ENCODE peak calls at places on chromosomes 5 and 9, in five cellular contexts. One of them, this sample, is unnamed.

GRCh38 chr5:98341038-98341710 is 432.3 kb upstream of the RGMB start:
- DNase-seq in lower lobe of right lung: no peak
- DNase-seq in AG04450: peak
- DNase-seq in nephron progenitor cell: no peak
- DNase-seq in BE2C: no peak
- DNase-seq in this sample: no peak

GRCh38 chr5:142512041-142512679 is 173.7 kb downstream of the FGF1 start:
- DNase-seq in lower lobe of right lung: no peak
- DNase-seq in AG04450: no peak
- DNase-seq in nephron progenitor cell: no peak
- DNase-seq in BE2C: no peak
- DNase-seq in this sample: no peak

GRCh38 chr9:28155671-28156070 is 582.4 kb upstream of the C9orf72 start:
- DNase-seq in lower lobe of right lung: no peak
- DNase-seq in AG04450: no peak
- DNase-seq in nephron progenitor cell: no peak
- DNase-seq in BE2C: no peak
- DNase-seq in this sample: no peak

GRCh38 chr5:105963856-105964255 is 1706.9 kb downstream of the EFNA5 start:
- DNase-seq in lower lobe of right lung: no peak
- DNase-seq in AG04450: no peak
- DNase-seq in nephron progenitor cell: no peak
- DNase-seq in BE2C: no peak
- DNase-seq in this sample: no peak

GRCh38 chr9:96140401-96141180 is 161.4 kb downstream of the HSD17B3 start:
- DNase-seq in lower lobe of right lung: no peak
- DNase-seq in AG04450: no peak
- DNase-seq in nephron progenitor cell: peak
- DNase-seq in BE2C: no peak
- DNase-seq in this sample: no peak

GRCh38 chr9:94882953-94883641 is 156.6 kb downstream of the AOPEP start:
- DNase-seq in lower lobe of right lung: no peak
- DNase-seq in AG04450: no peak
- DNase-seq in nephron progenitor cell: no peak
- DNase-seq in BE2C: no peak
- DNase-seq in this sample: no peak

GRCh38 chr9:88801214-88801796 is 190.0 kb upstream of the S1PR3 start:
- DNase-seq in lower lobe of right lung: no peak
- DNase-seq in AG04450: no peak
- DNase-seq in nephron progenitor cell: no peak
- DNase-seq in BE2C: no peak
- DNase-seq in this sample: no peak

GRCh38 chr5:72812483-72812882 is 4.0 kb upstream of the TNPO1 start:
- DNase-seq in lower lobe of right lung: no peak
- DNase-seq in AG04450: no peak
- DNase-seq in nephron progenitor cell: no peak
- DNase-seq in BE2C: no peak
- DNase-seq in this sample: no peak

GRCh38 chr9:126985870-126986498 is 71.4 kb downstream of the RALGPS1 start:
- DNase-seq in lower lobe of right lung: peak
- DNase-seq in AG04450: no peak
- DNase-seq in nephron progenitor cell: no peak
- DNase-seq in BE2C: no peak
- DNase-seq in this sample: no peak

GRCh38 chr9:130847306-130848217 is 12.5 kb downstream of the ABL1 start:
- DNase-seq in lower lobe of right lung: no peak
- DNase-seq in AG04450: peak
- DNase-seq in nephron progenitor cell: no peak
- DNase-seq in BE2C: peak
- DNase-seq in this sample: no peak

GRCh38 chr5:126508251-126508961 is 85.2 kb downstream of the GRAMD2B start:
- DNase-seq in lower lobe of right lung: no peak
- DNase-seq in AG04450: no peak
- DNase-seq in nephron progenitor cell: no peak
- DNase-seq in BE2C: no peak
- DNase-seq in this sample: no peak

GRCh38 chr9:125878241-125878640 is 131.1 kb downstream of the PBX3 start:
- DNase-seq in lower lobe of right lung: no peak
- DNase-seq in AG04450: no peak
- DNase-seq in nephron progenitor cell: no peak
- DNase-seq in BE2C: no peak
- DNase-seq in this sample: no peak

GRCh38 chr9:122366074-122366672 is 4.7 kb upstream of the PTGS1 start:
- DNase-seq in lower lobe of right lung: no peak
- DNase-seq in AG04450: no peak
- DNase-seq in nephron progenitor cell: no peak
- DNase-seq in BE2C: no peak
- DNase-seq in this sample: no peak

GRCh38 chr9:117860849-117861248 is 156.6 kb downstream of the TLR4 start:
- DNase-seq in lower lobe of right lung: no peak
- DNase-seq in AG04450: no peak
- DNase-seq in nephron progenitor cell: no peak
- DNase-seq in BE2C: no peak
- DNase-seq in this sample: no peak

GRCh38 chr5:131381011-131381410 is 117.2 kb downstream of the CDC42SE2 start:
- DNase-seq in lower lobe of right lung: no peak
- DNase-seq in AG04450: no peak
- DNase-seq in nephron progenitor cell: no peak
- DNase-seq in BE2C: no peak
- DNase-seq in this sample: no peak

GRCh38 chr9:98860871-98861293 is 53.4 kb downstream of the GALNT12 start:
- DNase-seq in lower lobe of right lung: no peak
- DNase-seq in AG04450: peak
- DNase-seq in nephron progenitor cell: no peak
- DNase-seq in BE2C: no peak
- DNase-seq in this sample: no peak

GRCh38 chr5:74017112-74017511 is 391.1 kb downstream of the ARHGEF28 start:
- DNase-seq in lower lobe of right lung: no peak
- DNase-seq in AG04450: no peak
- DNase-seq in nephron progenitor cell: no peak
- DNase-seq in BE2C: no peak
- DNase-seq in this sample: no peak

DNA sequence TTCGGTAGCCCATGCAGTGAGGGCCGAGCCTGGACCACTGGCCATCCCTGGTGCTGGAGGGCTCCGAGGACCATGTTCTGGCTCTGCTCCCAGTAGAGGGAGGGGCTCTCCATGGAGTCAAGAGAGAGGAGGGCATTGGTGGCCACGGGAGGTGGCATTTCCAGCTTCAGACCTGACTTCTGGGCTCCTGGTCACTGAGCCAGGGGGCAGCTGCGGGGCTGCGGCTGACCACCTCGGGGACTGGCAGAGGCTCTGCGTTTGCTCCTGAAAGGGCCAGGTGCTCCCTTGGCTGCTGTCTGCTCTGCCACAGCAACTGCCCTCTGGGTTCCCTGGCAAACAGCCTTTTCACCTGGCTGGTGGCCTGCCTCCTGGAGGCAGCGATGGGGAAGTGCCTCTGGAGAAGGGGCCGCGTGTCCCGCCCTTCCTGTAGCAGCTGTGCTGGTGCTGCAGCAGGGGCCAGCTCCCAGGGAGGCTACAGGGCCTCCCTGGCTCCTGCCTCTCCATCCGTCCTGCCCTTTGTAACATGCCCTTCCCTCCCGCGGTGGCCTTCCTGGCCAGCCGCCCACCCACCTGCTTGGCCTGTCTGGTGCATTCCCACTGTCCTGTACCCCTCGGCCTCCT is 144.6 kb downstream of the CACNA1B start:
- DNase-seq in lower lobe of right lung: peak
- DNase-seq in AG04450: no peak
- DNase-seq in nephron progenitor cell: peak
- DNase-seq in BE2C: no peak
- DNase-seq in this sample: no peak
- TF ChIP-seq CTCF in lower lobe of right lung: no peak
- TF ChIP-seq CTCF in AG04450: no peak
- TF ChIP-seq CTCF in nephron progenitor cell: peak
- TF ChIP-seq CTCF in BE2C: no peak
- TF ChIP-seq CTCF in this sample: peak

GRCh38 chr5:167964529-167964928 is 326.9 kb upstream of the WWC1 start:
- DNase-seq in lower lobe of right lung: no peak
- DNase-seq in AG04450: no peak
- DNase-seq in nephron progenitor cell: no peak
- DNase-seq in BE2C: no peak
- DNase-seq in this sample: no peak
- TF ChIP-seq CTCF in lower lobe of right lung: no peak
- TF ChIP-seq CTCF in AG04450: peak
- TF ChIP-seq CTCF in nephron progenitor cell: peak
- TF ChIP-seq CTCF in BE2C: peak
- TF ChIP-seq CTCF in this sample: peak

GRCh38 chr5:65762234-65762633 is 40.2 kb downstream of the NLN start:
- DNase-seq in lower lobe of right lung: no peak
- DNase-seq in AG04450: no peak
- DNase-seq in nephron progenitor cell: no peak
- DNase-seq in BE2C: no peak
- DNase-seq in this sample: no peak

GRCh38 chr5:65758546-65759144 is 36.6 kb downstream of the NLN start:
- DNase-seq in lower lobe of right lung: no peak
- DNase-seq in AG04450: no peak
- DNase-seq in nephron progenitor cell: no peak
- DNase-seq in BE2C: no peak
- DNase-seq in this sample: no peak

GRCh38 chr5:65765582-65765981 is 43.6 kb downstream of the NLN start:
- DNase-seq in lower lobe of right lung: no peak
- DNase-seq in AG04450: no peak
- DNase-seq in nephron progenitor cell: no peak
- DNase-seq in BE2C: no peak
- DNase-seq in this sample: no peak

GRCh38 chr5:65766159-65766558 is 44.2 kb downstream of the NLN start:
- DNase-seq in lower lobe of right lung: no peak
- DNase-seq in AG04450: no peak
- DNase-seq in nephron progenitor cell: no peak
- DNase-seq in BE2C: no peak
- DNase-seq in this sample: no peak

DNA sequence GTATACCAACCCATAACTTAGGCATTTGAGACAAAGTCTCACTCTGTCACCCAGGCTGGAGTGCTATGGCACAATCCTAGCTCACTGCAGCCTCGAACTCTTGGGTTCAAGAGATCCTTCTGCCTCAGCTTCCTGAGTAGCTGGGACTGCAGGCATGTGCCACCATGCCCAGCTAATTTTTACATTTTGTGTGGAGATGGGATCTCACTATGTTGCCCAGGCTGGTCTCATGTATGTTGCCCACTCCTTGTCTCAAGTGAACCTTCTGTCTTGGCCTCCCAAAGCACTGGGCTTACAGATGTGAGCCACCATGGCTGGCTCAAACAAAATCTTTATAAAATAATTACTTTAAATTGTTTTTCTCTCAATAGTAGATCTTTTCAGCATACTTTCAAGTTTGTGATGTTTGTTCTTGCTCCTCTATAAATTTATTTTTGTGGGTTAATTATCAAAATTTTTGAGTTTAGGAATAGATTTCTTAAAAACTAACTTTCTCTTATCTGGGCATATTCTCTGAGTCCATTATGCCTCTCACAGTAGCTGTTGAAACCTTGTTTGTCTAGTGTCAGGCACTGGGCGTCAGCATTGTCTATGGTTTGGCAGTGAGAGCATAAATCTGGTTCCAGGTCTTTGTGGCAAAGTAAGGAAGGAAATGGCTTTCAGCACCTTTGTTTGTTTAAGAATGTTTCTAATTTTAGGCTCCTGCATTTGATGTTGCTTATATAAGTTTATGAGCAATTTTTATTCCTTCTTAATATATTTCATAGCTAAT is 38.7 kb downstream of the NLN start:
- DNase-seq in lower lobe of right lung: no peak
- DNase-seq in AG04450: no peak
- DNase-seq in nephron progenitor cell: no peak
- DNase-seq in BE2C: no peak
- DNase-seq in this sample: no peak
- TF ChIP-seq CTCF in lower lobe of right lung: peak
- TF ChIP-seq CTCF in AG04450: peak
- TF ChIP-seq CTCF in nephron progenitor cell: no peak
- TF ChIP-seq CTCF in BE2C: no peak
- TF ChIP-seq CTCF in this sample: no peak

DNA sequence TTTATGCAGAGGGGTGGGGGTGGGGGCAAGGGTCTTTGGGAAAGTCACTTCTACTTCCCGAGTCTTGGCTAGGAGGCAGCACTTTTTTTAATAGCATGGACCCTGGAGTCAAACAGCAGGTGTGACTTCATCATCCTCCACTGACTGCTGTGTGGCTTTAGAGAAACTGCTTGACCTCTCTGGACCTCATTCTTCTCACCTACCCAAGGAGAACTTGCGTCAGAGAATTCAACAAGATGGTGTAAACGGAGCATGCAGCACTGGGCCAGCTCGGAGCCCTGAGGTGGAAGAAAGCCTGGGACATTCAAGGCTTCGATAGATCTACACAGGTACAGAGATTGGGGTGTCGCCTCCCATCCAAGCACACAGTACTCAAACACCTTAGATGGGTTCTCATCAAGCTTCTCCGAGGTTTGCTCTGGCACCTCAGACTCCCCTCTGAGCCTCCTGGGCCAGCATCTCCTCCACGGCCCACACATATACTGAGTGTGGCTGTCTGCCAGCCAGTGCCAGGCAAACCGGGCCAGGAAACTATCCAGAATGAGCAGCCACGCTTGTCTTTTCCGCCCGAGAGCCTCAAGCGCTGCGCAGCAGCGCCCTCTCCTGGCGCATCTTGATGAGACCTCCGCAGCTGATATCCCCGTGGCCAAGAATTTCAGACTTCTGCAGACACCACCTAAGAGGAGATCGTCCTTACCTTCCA is 4.6 kb upstream of the SLC25A48 start:
- DNase-seq in lower lobe of right lung: peak
- DNase-seq in AG04450: no peak
- DNase-seq in nephron progenitor cell: peak
- DNase-seq in BE2C: peak
- DNase-seq in this sample: peak
- TF ChIP-seq CTCF in lower lobe of right lung: peak
- TF ChIP-seq CTCF in AG04450: peak
- TF ChIP-seq CTCF in nephron progenitor cell: peak
- TF ChIP-seq CTCF in BE2C: peak
- TF ChIP-seq CTCF in this sample: peak

DNA sequence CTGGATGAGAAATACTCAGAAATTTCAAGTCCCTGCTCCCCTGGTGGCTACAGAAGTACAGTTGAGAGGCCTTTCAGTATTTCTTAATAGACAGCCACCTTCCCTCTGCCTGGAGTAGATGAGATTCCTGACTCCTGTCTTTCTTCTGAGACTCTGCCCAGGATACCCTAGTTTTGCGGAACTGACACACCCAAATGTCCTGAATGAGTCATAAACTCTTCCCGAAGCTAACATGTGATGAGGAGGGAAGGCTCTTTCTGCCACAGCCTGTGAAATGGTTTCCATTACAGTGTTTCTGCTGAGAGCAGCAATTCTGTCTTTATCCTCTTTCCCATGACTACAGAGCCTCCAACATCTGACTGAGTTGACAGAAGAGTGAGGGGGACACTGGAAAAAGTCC is 52.7 kb upstream of the TNC start:
- DNase-seq in lower lobe of right lung: no peak
- DNase-seq in AG04450: no peak
- DNase-seq in nephron progenitor cell: no peak
- DNase-seq in BE2C: no peak
- DNase-seq in this sample: no peak
- TF ChIP-seq CTCF in lower lobe of right lung: no peak
- TF ChIP-seq CTCF in AG04450: no peak
- TF ChIP-seq CTCF in nephron progenitor cell: no peak
- TF ChIP-seq CTCF in BE2C: no peak
- TF ChIP-seq CTCF in this sample: no peak

GRCh38 chr5:171776747-171777419 is 8.7 kb upstream of the SMIM23 start:
- DNase-seq in lower lobe of right lung: no peak
- DNase-seq in AG04450: peak
- DNase-seq in nephron progenitor cell: no peak
- DNase-seq in BE2C: no peak
- DNase-seq in this sample: no peak
- TF ChIP-seq CTCF in lower lobe of right lung: no peak
- TF ChIP-seq CTCF in AG04450: no peak
- TF ChIP-seq CTCF in nephron progenitor cell: no peak
- TF ChIP-seq CTCF in BE2C: no peak
- TF ChIP-seq CTCF in this sample: no peak